ENCODE peak calls at places on chromosomes 4 and X, in eight cellular contexts. R is HCT116, J is upper lobe of left lung, X is suprapubic skin, Q is GM23338, T is endothelial cell of umbilical vein, C is breast epithelium, Y is sigmoid colon. M is an unnamed sample. For H3K4me1, the result is how much of the 10 kb centered on the place peaks cover.

GRCh38 chrX:107449490-107450175 is at the start of gene FRMPD3:
- DNase-seq in Q (peak), R (no peak), Y (no peak), T (no peak), C (no peak), X (no peak), J (no peak), M (no peak)

GRCh38 chr4:163681208-163681821 is 186.8 kb downstream of the TMA16 start:
- DNase-seq in Y (no peak), J (no peak), X (no peak), R (peak), Q (peak), T (peak), C (no peak), M (no peak)

GRCh38 chr4:145781306-145781705 is 101.4 kb downstream of the C4orf51 start:
- DNase-seq in C (no peak), J (no peak), X (no peak), Q (no peak), R (no peak), Y (no peak), T (no peak), M (no peak)

GRCh38 chr4:183443609-183444148 is 757 bp upstream of the CDKN2AIP start:
- DNase-seq in Q (peak), C (no peak), X (no peak), J (no peak), Y (peak), T (peak), R (no peak), M (no peak)

GRCh38 chrX:22095306-22095705 is 63.2 kb downstream of the PHEX start:
- DNase-seq in Q (no peak), R (no peak), X (peak), J (no peak), C (no peak), Y (peak), T (no peak), M (peak)

GRCh38 chr4:158783775-158784174 is 14.9 kb downstream of the FNIP2 start:
- DNase-seq in X (no peak), T (peak), R (no peak), C (no peak), J (no peak), Q (no peak), Y (no peak), M (no peak)

GRCh38 chrX:40245411-40246140 is 147.8 kb upstream of the BCOR start:
- DNase-seq in J (no peak), Y (no peak), Q (no peak), C (no peak), T (peak), X (no peak), R (no peak), M (no peak)

GRCh38 chr4:1711055-1711905 is 839 bp downstream of the SLBP start:
- DNase-seq in X (no peak), Y (peak), C (no peak), Q (peak), R (no peak), T (peak), J (peak), M (peak)

GRCh38 chr4:4559596-4559995 is 17.7 kb upstream of the STX18 start:
- DNase-seq in J (no peak), X (no peak), Q (no peak), T (no peak), R (no peak), C (no peak), Y (no peak), M (no peak)

GRCh38 chr4:177163532-177163931 is 146.1 kb upstream of the NEIL3 start:
- DNase-seq in X (no peak), R (no peak), Y (no peak), T (no peak), Q (no peak), J (no peak), C (no peak), M (no peak)

GRCh38 chrX:70168238-70169188 is 8.8 kb upstream of the DGAT2L6 start:
- DNase-seq in J (no peak), Y (no peak), C (no peak), Q (peak), R (peak), X (no peak), T (peak), M (no peak)

GRCh38 chr4:7124643-7125442 is 57.0 kb upstream of the GRPEL1 start:
- DNase-seq in Y (peak), C (no peak), X (no peak), Q (peak), T (peak), J (no peak), R (no peak), M (peak)

GRCh38 chrX:39337461-39337860 is 536.2 kb downstream of the MID1IP1 start:
- DNase-seq in C (no peak), J (no peak), T (no peak), Q (no peak), R (no peak), Y (no peak), X (no peak), M (no peak)

GRCh38 chr4:140260227-140260626 is 106.2 kb upstream of the MAML3 start:
- DNase-seq in R (peak), T (peak), Q (no peak), Y (no peak), X (no peak), J (no peak), C (no peak), M (no peak)

GRCh38 chr4:7610841-7611240 is 176.1 kb upstream of the PSAPL1 start:
- DNase-seq in J (no peak), X (no peak), T (no peak), C (no peak), Q (no peak), R (no peak), Y (no peak), M (no peak)

DNA sequence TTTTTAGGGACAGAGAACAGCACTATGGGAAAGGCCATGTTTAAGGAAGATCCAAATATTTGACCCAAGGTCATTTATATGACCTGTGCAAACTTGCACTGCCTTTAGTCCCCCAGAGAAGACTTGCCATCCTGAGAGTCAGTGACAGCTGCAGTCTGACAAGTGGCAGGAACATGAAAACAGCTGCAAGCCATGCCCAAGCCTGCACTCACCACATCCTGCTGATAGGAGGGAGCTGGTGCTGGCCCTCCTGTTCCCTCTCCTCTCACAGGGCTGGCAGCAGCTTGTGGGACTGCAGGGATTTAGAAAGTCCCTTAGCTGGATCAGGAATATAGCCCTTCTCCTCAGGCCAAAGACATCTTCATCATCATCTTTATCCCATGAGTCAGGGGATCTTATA is 187.7 kb downstream of the RAP1GDS1 start:
- DNase-seq in C (no peak), R (no peak), T (no peak), X (no peak), Y (no peak), J (peak), Q (no peak), M (peak)
- TF ChIP-seq POLR2AphosphoS5 in C (no peak), R (no peak), T (no peak), X (no peak), Y (no peak), J (peak), Q (no peak), M (no peak)

DNA sequence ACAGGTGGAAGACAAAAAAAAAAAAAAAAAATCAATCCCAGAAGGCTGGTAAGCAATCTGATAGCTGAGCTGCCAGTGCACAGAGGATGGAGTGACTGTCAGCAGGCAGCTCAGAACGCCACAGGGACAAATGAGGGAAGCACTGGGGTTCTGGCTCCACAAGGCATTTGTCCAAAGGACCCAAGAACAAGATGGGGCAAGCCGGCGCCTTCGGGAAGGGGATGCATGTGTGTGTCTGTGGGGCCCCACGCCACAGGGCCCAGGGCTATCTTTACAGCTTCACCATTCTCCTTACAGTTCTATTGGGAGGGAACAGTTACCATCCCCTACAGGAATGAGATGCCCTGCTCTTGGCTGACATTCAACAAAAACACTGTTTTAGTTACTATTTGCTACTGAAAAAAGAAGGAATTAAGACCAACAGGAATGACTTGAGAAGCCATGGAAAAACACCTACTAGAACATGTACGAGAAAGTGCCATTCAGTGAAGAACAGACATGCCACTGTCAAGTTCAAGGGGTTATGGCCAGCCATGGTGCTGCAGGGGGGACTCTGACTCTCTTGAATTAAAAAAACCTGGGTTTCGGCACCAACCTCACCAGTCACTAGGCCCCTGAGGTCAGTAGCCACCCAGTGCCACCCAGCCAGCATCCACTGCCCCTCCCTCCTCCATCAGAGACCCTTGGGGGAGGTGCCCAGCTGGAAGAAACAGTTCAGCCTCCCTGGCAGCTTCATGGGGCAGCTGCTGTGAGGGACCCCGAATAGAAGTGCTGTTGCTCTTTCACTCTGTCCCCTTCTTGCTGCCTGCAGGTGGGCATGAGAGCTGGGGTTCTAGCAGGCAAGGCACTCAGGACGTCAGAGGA is 18.5 kb downstream of the WDR1 start:
- DNase-seq in J (no peak), T (no peak), C (no peak), Y (no peak), R (no peak), Q (no peak), X (no peak), M (no peak)
- H3K27ac ChIP-seq in J (peak), T (peak), C (no peak), Y (peak), R (peak), Q (no peak), X (no peak), M (peak)

GRCh38 chrX:2703991-2704369 is 12.9 kb downstream of the CD99 start:
- DNase-seq in R (no peak), J (no peak), C (no peak), T (peak), X (no peak), Q (peak), Y (no peak), M (peak)

GRCh38 chrX:2708016-2708415 is 16.9 kb downstream of the CD99 start:
- DNase-seq in Q (no peak), T (no peak), J (no peak), C (no peak), X (no peak), Y (no peak), R (no peak), M (no peak)

GRCh38 chrX:2705461-2705860 is 14.4 kb downstream of the CD99 start:
- DNase-seq in X (no peak), Q (no peak), R (no peak), T (no peak), C (no peak), J (no peak), Y (no peak), M (no peak)

GRCh38 chrX:2707334-2707760 is 16.3 kb downstream of the CD99 start:
- DNase-seq in C (peak), Y (peak), T (peak), J (peak), Q (peak), R (peak), X (peak), M (peak)

DNA sequence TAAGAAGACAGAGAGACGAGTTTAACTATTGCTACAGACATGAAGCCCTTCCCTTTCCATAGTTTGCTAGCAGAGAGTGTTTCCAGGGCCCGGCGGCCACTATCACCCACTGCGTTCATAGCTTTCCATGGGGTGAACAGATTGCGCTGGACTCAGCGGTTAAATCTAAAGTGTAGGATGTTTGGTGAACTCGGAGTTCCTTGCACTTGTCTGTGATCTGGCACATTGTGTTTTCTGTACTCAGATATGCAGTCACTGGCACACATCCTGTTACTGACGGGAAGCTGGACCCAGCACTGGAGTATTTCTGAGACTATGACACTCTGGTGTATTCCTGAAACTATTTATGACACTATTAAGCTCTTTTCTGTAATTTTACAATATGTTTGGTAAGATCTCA is 13.9 kb downstream of the CD99 start:
- DNase-seq in C (no peak), Y (no peak), T (peak), J (no peak), X (no peak), R (no peak), Q (no peak), M (no peak)
- H3K4me1 ChIP-seq in C (under half), Y (under half), T (half or more), J (half or more), X (half or more), R (under half), Q (under half), M (under half)

GRCh38 chr4:75630174-75630931 is at the start of gene CDKL2:
- DNase-seq in Q (peak), Y (peak), R (peak), J (peak), T (peak), C (peak), X (peak), M (peak)
- TF ChIP-seq POLR2AphosphoS5 in Q (peak), Y (peak), R (peak), J (peak), T (no peak), C (peak), X (no peak), M (peak)

GRCh38 chrX:46306103-46306502 is 239.1 kb downstream of the ZNF674 start:
- DNase-seq in J (no peak), Q (no peak), X (no peak), Y (no peak), R (no peak), C (no peak), T (no peak), M (no peak)
- H3K27ac ChIP-seq in J (no peak), Q (no peak), X (no peak), Y (no peak), R (no peak), C (no peak), T (no peak), M (no peak)